ENCODE peak calls at places on chromosome 1, in eight cellular contexts. U is M059J; R is activated CD8-positive, alpha-beta memory T cell treated with anti-CD3 and anti-CD28 coated beads, Interleukin-2, amount 10 ng/mL, durations not matched to agents 7 days and 5 days; W is cardiac fibroblast; F is left ventricle myocardium inferior; A is trophoblast cell; E is activated naive CD4-positive, alpha-beta T cell; N is activated CD4-positive, alpha-beta T cell treated with anti-CD3 and anti-CD28 coated beads, Interleukin-2, amount 10 ng/mL, durations not matched to agents 7 days and 5 days. P is an unnamed sample.

GRCh38 chr1:79550402-79550801 is 543.9 kb upstream of the ADGRL4 start:
- DNase-seq in R (no peak), N (no peak), E (no peak), A (no peak), U (no peak), W (no peak), F (no peak), P (no peak)

GRCh38 chr1:19468397-19468956 is 16.9 kb downstream of the CAPZB start:
- DNase-seq in E (no peak), W (no peak), F (no peak), R (peak; percentile 84), N (peak; percentile 81), A (no peak), U (no peak), P (no peak)

GRCh38 chr1:173220157-173220556 is 13.0 kb upstream of the TNFSF4 start:
- DNase-seq in F (no peak), N (no peak), R (no peak), E (no peak), U (no peak), A (no peak), W (no peak), P (no peak)

GRCh38 chr1:20191266-20191665 is 4.9 kb upstream of the PLA2G2C start:
- DNase-seq in W (no peak), U (no peak), R (no peak), A (no peak), F (no peak), E (no peak), N (no peak), P (no peak)

GRCh38 chr1:175564119-175564518 is 179.3 kb downstream of the TNR start:
- DNase-seq in U (no peak), W (no peak), F (no peak), E (no peak), A (no peak), N (no peak), R (no peak), P (no peak)

GRCh38 chr1:180643693-180644092 is 11.9 kb downstream of the XPR1 start:
- DNase-seq in U (peak; percentile 73), W (peak; percentile 60), A (no peak), R (no peak), E (no peak), N (no peak), F (no peak), P (no peak)

GRCh38 chr1:205325334-205325884 is 3.9 kb upstream of the NUAK2 start:
- DNase-seq in E (no peak), R (peak; percentile 66), U (peak; percentile 79), F (no peak), A (peak; percentile 97), W (peak; percentile 90), N (peak; percentile 68), P (peak; percentile 66)

GRCh38 chr1:28971980-28972771 is 57.8 kb downstream of the EPB41 start:
- DNase-seq in R (no peak), W (peak; percentile 94), F (no peak), A (peak; percentile 65), E (no peak), U (peak; percentile 96), N (no peak), P (no peak)

GRCh38 chr1:95171270-95172245 is 54.4 kb downstream of the TLCD4 start:
- DNase-seq in F (no peak), N (no peak), A (no peak), R (no peak), E (no peak), W (no peak), U (no peak), P (no peak)

GRCh38 chr1:235867903-235868469 is 1.3 kb upstream of the LYST start:
- DNase-seq in N (peak; percentile 61), R (peak; percentile 64), E (no peak), W (no peak), U (no peak), F (no peak), A (no peak), P (peak; percentile 59)

GRCh38 chr1:235919797-235920475 is 53.2 kb upstream of the LYST start:
- DNase-seq in U (peak; percentile 91), F (no peak), E (no peak), A (no peak), R (no peak), W (peak; percentile 95), N (no peak), P (no peak)

GRCh38 chr1:150152772-150153461 is 3.2 kb downstream of the PLEKHO1 start:
- DNase-seq in A (no peak), N (no peak), W (peak; percentile 76), F (no peak), U (peak; percentile 71), E (no peak), R (no peak), P (no peak)

GRCh38 chr1:45230537-45230936 is 24.1 kb upstream of the ZSWIM5 start:
- DNase-seq in F (no peak), A (no peak), U (no peak), W (no peak), R (no peak), N (no peak), E (no peak), P (peak; percentile 23)

GRCh38 chr1:40710581-40711315 is 19.2 kb downstream of the NFYC start:
- DNase-seq in F (no peak), W (peak; percentile 17), U (no peak), A (peak; percentile 54), N (no peak), E (no peak), R (no peak), P (no peak)

GRCh38 chr1:5333326-5333725 is 658.9 kb downstream of the NPHP4 start:
- DNase-seq in U (peak; percentile 81), E (no peak), A (no peak), F (no peak), W (no peak), R (no peak), N (no peak), P (no peak)

GRCh38 chr1:98119793-98120192 is 199.0 kb upstream of the DPYD start:
- DNase-seq in W (peak; percentile 38), R (no peak), U (peak; percentile 32), A (peak; percentile 15), E (no peak), F (no peak), N (no peak), P (no peak)

GRCh38 chr1:208312706-208313105 is 68.5 kb upstream of the PLXNA2 start:
- DNase-seq in W (no peak), U (no peak), A (no peak), F (no peak), E (no peak), R (no peak), N (no peak), P (no peak)

GRCh38 chr1:116910379-116911165 is 856 bp downstream of the PTGFRN start:
- DNase-seq in R (peak; percentile 49), W (no peak), N (peak; percentile 50), U (peak; percentile 50), F (peak; percentile 55), A (peak; percentile 65), E (peak; percentile 5), P (peak; percentile 62)

GRCh38 chr1:12387641-12388040 is 157.8 kb downstream of the VPS13D start:
- DNase-seq in F (no peak), W (peak; percentile 17), E (no peak), U (peak; percentile 32), N (no peak), A (no peak), R (no peak), P (no peak)

GRCh38 chr1:164673584-164674214 is 114.7 kb downstream of the PBX1 start:
- DNase-seq in F (no peak), A (peak; percentile 86), N (no peak), U (no peak), R (no peak), E (no peak), W (peak; percentile 22), P (no peak)

GRCh38 chr1:173276922-173277800 is 70.0 kb upstream of the TNFSF4 start:
- DNase-seq in R (no peak), N (no peak), E (no peak), W (no peak), A (no peak), F (no peak), U (no peak), P (no peak)

GRCh38 chr1:33276573-33277298 is 20.4 kb downstream of the ZNF362 start:
- DNase-seq in E (no peak), U (no peak), N (no peak), W (no peak), A (no peak), R (no peak), F (no peak), P (no peak)

GRCh38 chr1:205472737-205473565 is 17.1 kb upstream of the BLACAT1 start:
- DNase-seq in E (no peak), A (no peak), F (no peak), U (no peak), W (no peak), R (no peak), N (no peak), P (no peak)

GRCh38 chr1:215087603-215088002 is 5.1 kb downstream of the KCNK2 start:
- DNase-seq in F (no peak), A (no peak), W (no peak), R (no peak), U (no peak), N (no peak), E (no peak), P (no peak)

GRCh38 chr1:18668750-18669404 is 38.2 kb downstream of the PAX7 start:
- DNase-seq in N (no peak), U (no peak), F (no peak), W (no peak), E (no peak), A (no peak), R (no peak), P (no peak)

GRCh38 chr1:70685300-70686286 is 274.5 kb downstream of the CTH start:
- DNase-seq in E (no peak), F (peak; percentile 29), N (peak; percentile 54), A (peak; percentile 87), U (peak; percentile 57), R (peak; percentile 63), W (peak; percentile 79), P (peak; percentile 47)

GRCh38 chr1:64979358-64979757 is 13.0 kb upstream of the JAK1 start:
- DNase-seq in F (no peak), N (no peak), R (no peak), A (no peak), E (no peak), W (no peak), U (no peak), P (no peak)

GRCh38 chr1:52825868-52826267 is 16.7 kb upstream of the ZYG11A start:
- DNase-seq in A (peak; percentile 33), F (no peak), N (no peak), E (no peak), R (no peak), U (peak; percentile 8), W (peak; percentile 25), P (peak; percentile 25)

GRCh38 chr1:3463408-3463811 is 8.9 kb downstream of the ARHGEF16 start:
- DNase-seq in R (no peak), A (peak; percentile 50), F (no peak), N (no peak), W (no peak), E (no peak), U (no peak), P (no peak)

P was measured in GM13976.